ENCODE peak calls at places on chromosomes 11 and 22, in seven cellular contexts. Y is GM19239; T is transverse colon; G is activated CD4-positive, alpha-beta T cell treated with anti-CD3 and anti-CD28 coated beads for 4 hours; D is SJCRH30; P is CD4-positive, alpha-beta T cell; X is T-cell. W is an unnamed sample.

GRCh38 chr11:28877366-28877765 is 769.2 kb downstream of the METTL15 start:
- DNase-seq in Y (no peak), T (no peak), G (no peak), D (no peak), P (no peak), X (no peak), W (no peak)

GRCh38 chr11:34860034-34860433 is 56.1 kb downstream of the APIP start:
- DNase-seq in Y (no peak), T (no peak), G (no peak), D (no peak), P (no peak), X (no peak), W (no peak)

GRCh38 chr22:46297151-46297819 is 615 bp downstream of the GTSE1 start:
- DNase-seq in Y (no peak), T (no peak), G (no peak), D (peak), P (no peak), X (no peak), W (no peak)

GRCh38 chr11:16966633-16967346 is 47.4 kb downstream of the PLEKHA7 start:
- DNase-seq in Y (no peak), T (peak), G (no peak), D (no peak), P (no peak), X (no peak), W (no peak)

GRCh38 chr22:23353696-23354095 is 173.4 kb downstream of the BCR start:
- DNase-seq in Y (no peak), T (no peak), G (no peak), D (no peak), P (no peak), X (no peak), W (no peak)

GRCh38 chr22:39253427-39254070 is 8.8 kb upstream of the PDGFB start:
- DNase-seq in Y (no peak), T (peak), G (peak), D (peak), P (no peak), X (peak), W (no peak)

GRCh38 chr11:45877221-45877620 is 8.2 kb upstream of the MAPK8IP1 start:
- DNase-seq in Y (no peak), T (no peak), G (no peak), D (no peak), P (no peak), X (no peak), W (no peak)

GRCh38 chr11:92978226-92979111 is 9.0 kb downstream of the MTNR1B start:
- DNase-seq in Y (no peak), T (no peak), G (no peak), D (peak), P (no peak), X (no peak), W (no peak)

GRCh38 chr11:61297341-61297740 is 2.2 kb upstream of the VWCE start:
- DNase-seq in Y (no peak), T (no peak), G (no peak), D (no peak), P (no peak), X (no peak), W (no peak)

GRCh38 chr11:101128571-101129202 is 926 bp downstream of the PGR start:
- DNase-seq in Y (no peak), T (no peak), G (no peak), D (no peak), P (no peak), X (no peak), W (no peak)

GRCh38 chr22:23400286-23400981 is 179.7 kb downstream of the IGLL1 start:
- DNase-seq in Y (no peak), T (no peak), G (no peak), D (no peak), P (no peak), X (no peak), W (no peak)

GRCh38 chr22:23511627-23512347 is 68.3 kb downstream of the IGLL1 start:
- DNase-seq in Y (no peak), T (no peak), G (no peak), D (no peak), P (no peak), X (no peak), W (no peak)

GRCh38 chr22:50732681-50733080 is 5.3 kb upstream of the ACR start:
- DNase-seq in Y (no peak), T (no peak), G (no peak), D (no peak), P (no peak), X (no peak), W (no peak)

GRCh38 chr11:44746894-44747293 is 20.1 kb downstream of the TSPAN18 start:
- DNase-seq in Y (no peak), T (no peak), G (no peak), D (no peak), P (no peak), X (no peak), W (no peak)

GRCh38 chr22:28243539-28243938 is 324.5 kb upstream of the PITPNB start:
- DNase-seq in Y (no peak), T (no peak), G (no peak), D (no peak), P (no peak), X (no peak), W (no peak)

GRCh38 chr11:124970925-124971324 is 16.9 kb downstream of the CCDC15 start:
- DNase-seq in Y (no peak), T (no peak), G (no peak), D (no peak), P (no peak), X (no peak), W (no peak)

GRCh38 chr11:7955191-7955590 is 10.1 kb downstream of the NLRP10 start:
- DNase-seq in Y (no peak), T (no peak), G (no peak), D (no peak), P (no peak), X (no peak), W (no peak)

GRCh38 chr11:115269193-115269592 is 235.0 kb downstream of the CADM1 start:
- DNase-seq in Y (no peak), T (no peak), G (no peak), D (no peak), P (no peak), X (no peak), W (no peak)

GRCh38 chr11:73227571-73228211 is 9.6 kb downstream of the P2RY2 start:
- DNase-seq in Y (no peak), T (peak), G (no peak), D (no peak), P (no peak), X (no peak), W (no peak)

GRCh38 chr11:96054870-96055705 is 131.2 kb upstream of the MTMR2 start:
- DNase-seq in Y (no peak), T (no peak), G (no peak), D (no peak), P (no peak), X (no peak), W (no peak)

GRCh38 chr22:48299801-48300200 is 1527.9 kb downstream of the BRD1 start:
- DNase-seq in Y (no peak), T (no peak), G (no peak), D (no peak), P (no peak), X (no peak), W (no peak)

GRCh38 chr22:45709004-45709739 is 37.5 kb downstream of the ATXN10 start:
- DNase-seq in Y (no peak), T (no peak), G (no peak), D (no peak), P (no peak), X (no peak), W (no peak)

GRCh38 chr11:33329705-33330329 is 72.6 kb downstream of the HIPK3 start:
- DNase-seq in Y (no peak), T (peak), G (peak), D (peak), P (peak), X (peak), W (peak)

GRCh38 chr11:121533556-121534050 is 80.8 kb upstream of the SORL1-AS1 start:
- DNase-seq in Y (no peak), T (no peak), G (no peak), D (no peak), P (no peak), X (no peak), W (no peak)

GRCh38 chr11:120344302-120345004 is 8.2 kb downstream of the ARHGEF12 start:
- DNase-seq in Y (peak), T (peak), G (peak), D (peak), P (peak), X (peak), W (peak)

GRCh38 chr11:9061807-9062206 is 29.6 kb downstream of the SCUBE2 start:
- DNase-seq in Y (no peak), T (no peak), G (no peak), D (no peak), P (no peak), X (no peak), W (no peak)

GRCh38 chr11:79294845-79295520 is 145.8 kb downstream of the TENM4 start:
- DNase-seq in Y (no peak), T (no peak), G (no peak), D (no peak), P (no peak), X (no peak), W (no peak)

GRCh38 chr11:390175-390574 is 3.8 kb upstream of the PKP3 start:
- DNase-seq in Y (no peak), T (peak), G (no peak), D (no peak), P (no peak), X (no peak), W (no peak)

GRCh38 chr22:40123387-40123786 is 54.3 kb upstream of the TNRC6B start:
- DNase-seq in Y (no peak), T (no peak), G (no peak), D (no peak), P (no peak), X (no peak), W (no peak)

GRCh38 chr11:10935015-10935564 is 77.2 kb upstream of the ZBED5 start:
- DNase-seq in Y (no peak), T (peak), G (no peak), D (no peak), P (no peak), X (no peak), W (no peak)

GRCh38 chr11:18046116-18046777 is at the start of gene TPH1:
- DNase-seq in Y (no peak), T (peak), G (no peak), D (peak), P (no peak), X (no peak), W (no peak)

GRCh38 chr11:9518835-9519234 is 54.6 kb upstream of the WEE1 start:
- DNase-seq in Y (no peak), T (no peak), G (no peak), D (no peak), P (no peak), X (no peak), W (no peak)

GRCh38 chr11:24794064-24794463 is 297.2 kb downstream of the LUZP2 start:
- DNase-seq in Y (no peak), T (no peak), G (no peak), D (no peak), P (no peak), X (no peak), W (no peak)

GRCh38 chr11:123521001-123521400 is 90.9 kb downstream of the GRAMD1B start:
- DNase-seq in Y (no peak), T (no peak), G (no peak), D (no peak), P (no peak), X (no peak), W (no peak)

GRCh38 chr22:38900677-38901076 is 28.7 kb upstream of the CBX6 start:
- DNase-seq in Y (no peak), T (no peak), G (no peak), D (no peak), P (no peak), X (no peak), W (no peak)

GRCh38 chr22:44456661-44457412 is 41.2 kb downstream of the RTL6 start:
- DNase-seq in Y (no peak), T (no peak), G (no peak), D (no peak), P (no peak), X (no peak), W (no peak)

GRCh38 chr11:45089845-45090499 is 56.5 kb upstream of the PRDM11 start:
- DNase-seq in Y (no peak), T (no peak), G (no peak), D (no peak), P (no peak), X (no peak), W (peak)

GRCh38 chr11:94938399-94939055 is 34.8 kb downstream of the CWC15 start:
- DNase-seq in Y (no peak), T (no peak), G (no peak), D (no peak), P (no peak), X (no peak), W (no peak)

GRCh38 chr11:104623518-104623917 is 274.7 kb downstream of the CASP12 start:
- DNase-seq in Y (no peak), T (no peak), G (no peak), D (no peak), P (no peak), X (no peak), W (no peak)